ENCODE peak calls at places on chromosomes 5 and 9, in six cellular contexts. P is HepG2, E is HCT116, O is endothelial cell of umbilical vein, V is GM12878, B is GM23338. D is an unnamed sample.

GRCh38 chr9:126440938-126441337 is 114.3 kb downstream of the MVB12B start:
- DNase-seq in V (no peak), B (peak; percentile 41), P (no peak), E (no peak), O (no peak), D (no peak)

GRCh38 chr5:39547548-39548154 is 122.9 kb upstream of the DAB2 start:
- DNase-seq in P (peak; percentile 41), B (peak; percentile 74), E (peak; percentile 43), O (peak; percentile 85), V (no peak), D (peak; percentile 72)

GRCh38 chr9:114110180-114110579 is 11.1 kb upstream of the KIF12 start:
- DNase-seq in B (no peak), P (peak; percentile 65), O (no peak), V (no peak), E (no peak), D (no peak)

GRCh38 chr5:36570268-36570667 is 36.1 kb upstream of the SLC1A3 start:
- DNase-seq in B (no peak), V (no peak), P (no peak), O (no peak), E (no peak), D (no peak)

GRCh38 chr9:98419260-98419603 is 163.8 kb upstream of the TBC1D2 start:
- DNase-seq in P (no peak), O (no peak), V (no peak), B (no peak), E (no peak), D (no peak)

GRCh38 chr5:44332360-44332971 is 56.8 kb downstream of the FGF10 start:
- DNase-seq in V (no peak), O (peak; percentile 52), E (peak; percentile 39), P (peak; percentile 17), B (peak; percentile 94), D (peak; percentile 64)

GRCh38 chr9:5626727-5627634 is 1.9 kb upstream of the RIC1 start:
- DNase-seq in O (peak; percentile 79), V (peak; percentile 94), P (no peak), E (no peak), B (no peak), D (peak; percentile 95)

GRCh38 chr9:117644607-117645244 is 59.5 kb upstream of the TLR4 start:
- DNase-seq in E (peak; percentile 7), B (peak; percentile 85), V (peak; percentile 21), O (peak; percentile 86), P (peak; percentile 46), D (peak; percentile 34)

GRCh38 chr9:115289757-115290208 is 171.8 kb upstream of the TNC start:
- DNase-seq in V (no peak), O (no peak), P (no peak), B (no peak), E (no peak), D (peak; percentile 99)

GRCh38 chr5:81524015-81524414 is 130.1 kb upstream of the ACOT12 start:
- DNase-seq in B (no peak), V (no peak), E (no peak), P (no peak), O (no peak), D (no peak)

DNA sequence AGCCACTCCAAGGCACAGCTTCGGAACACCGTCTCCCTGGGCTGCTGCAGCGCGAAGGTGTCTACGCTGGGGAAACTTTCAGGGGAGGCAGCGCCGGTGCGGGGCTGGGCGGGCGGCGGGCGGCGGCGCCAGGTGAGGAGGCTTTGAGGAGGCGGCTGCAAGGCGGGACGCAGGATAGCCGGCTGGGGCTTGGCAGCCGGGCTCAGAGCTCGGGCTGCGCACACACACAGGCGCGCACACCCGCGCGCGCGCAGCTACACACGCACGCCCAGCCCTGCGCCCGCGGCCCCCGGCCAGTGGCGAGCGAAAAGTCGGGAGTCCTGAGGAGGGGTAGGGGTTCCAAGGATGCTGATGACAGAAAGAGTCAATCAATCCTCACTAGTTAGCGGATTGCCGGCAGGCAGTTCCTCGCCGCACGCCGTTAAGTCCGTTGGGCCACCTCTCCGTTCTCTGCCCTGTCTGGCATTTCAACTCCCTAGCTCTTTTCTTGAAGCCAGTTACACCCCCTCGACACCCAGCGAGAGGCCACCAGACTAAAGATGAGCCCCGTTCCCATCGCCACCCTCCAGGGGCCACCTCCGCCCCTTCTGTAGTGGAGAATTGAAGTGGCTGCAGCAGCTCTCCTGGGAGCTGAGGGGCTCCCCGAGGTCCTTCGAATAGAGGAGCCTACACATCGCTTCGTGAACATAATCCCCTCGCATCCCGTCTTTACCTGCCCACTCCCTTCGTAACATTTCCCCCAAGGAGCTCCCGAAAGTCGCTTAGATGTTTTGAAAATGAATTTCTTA is 1640.3 kb upstream of the C9orf72 start:
- DNase-seq in P (no peak), V (no peak), B (peak; percentile 79), O (no peak), E (no peak), D (no peak)
- TF ChIP-seq EZH2 in P (no peak), V (no peak), B (no peak), O (peak; percentile 45), E (no peak), D (no peak)

DNA sequence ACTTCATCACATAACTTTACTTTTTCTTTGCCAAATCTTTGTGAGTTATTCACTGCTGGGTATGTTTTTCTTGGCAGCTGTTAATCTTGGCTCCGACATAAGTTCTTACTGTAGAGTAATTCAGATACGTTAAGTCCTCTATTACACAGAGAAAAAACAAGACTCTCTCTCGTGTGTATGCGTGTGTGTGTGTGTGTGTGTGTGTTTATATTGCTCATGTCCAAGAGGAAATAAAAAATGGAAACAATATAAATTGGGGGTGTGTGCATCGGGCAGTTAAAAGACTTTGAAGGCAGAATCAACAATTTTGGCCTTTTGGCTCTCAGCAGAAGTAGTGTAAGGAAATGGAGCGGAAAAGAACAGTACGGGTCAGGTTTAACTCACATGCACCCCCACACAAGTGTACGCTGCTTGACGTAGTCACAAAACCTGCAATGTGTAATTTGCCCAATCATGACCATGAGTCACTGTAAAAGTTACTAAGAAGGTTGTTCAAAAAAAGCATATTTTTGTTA is 67.2 kb upstream of the IFNE start:
- DNase-seq in E (no peak), V (no peak), B (no peak), O (peak; percentile 100), P (no peak), D (no peak)
- TF ChIP-seq POLR2AphosphoS5 in E (no peak), V (no peak), B (no peak), O (peak; percentile 68), P (no peak), D (no peak)

DNA sequence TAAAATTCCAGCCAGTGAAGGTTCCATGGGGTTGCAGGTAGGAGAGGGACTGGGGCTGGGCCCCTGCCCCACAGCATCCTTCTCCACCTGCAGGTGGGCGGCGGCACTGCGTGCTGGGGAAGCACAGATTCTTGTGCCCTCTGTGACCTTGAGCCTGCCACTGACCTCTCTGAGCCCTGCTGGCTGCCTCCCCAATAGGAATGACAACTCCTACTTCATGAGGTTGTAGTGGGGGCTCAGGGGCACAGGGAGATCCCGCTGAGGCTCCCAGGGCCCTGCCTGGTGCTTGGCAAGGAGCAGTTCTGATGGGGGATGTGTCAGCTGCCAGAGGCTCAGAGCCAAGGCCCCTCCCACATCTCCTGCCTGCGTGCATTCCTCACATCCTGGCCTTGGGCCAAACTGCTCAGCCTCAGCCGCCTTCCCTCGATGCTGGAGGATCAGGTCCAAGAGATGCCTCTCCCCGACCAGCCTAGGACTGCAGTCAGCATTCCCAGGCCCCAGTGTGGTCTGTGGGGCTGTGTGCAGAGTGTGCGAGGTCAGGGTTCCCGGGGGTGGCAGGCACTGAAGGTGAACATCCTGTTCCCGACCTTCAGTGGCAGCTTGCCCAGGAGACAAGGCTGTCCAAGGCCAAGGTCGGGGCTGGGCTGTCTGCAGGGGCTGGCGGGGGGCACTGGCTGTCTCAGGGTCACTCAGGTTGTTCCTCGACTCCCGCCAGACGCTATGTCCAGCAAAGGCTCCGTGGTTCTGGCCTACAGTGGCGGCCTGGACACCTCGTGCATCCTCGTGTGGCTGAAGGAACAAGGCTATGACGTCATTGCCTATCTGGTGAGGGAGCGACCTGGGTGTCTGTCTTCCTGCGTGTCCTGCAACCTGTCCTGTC is 7.0 kb downstream of the ASS1 start:
- DNase-seq in V (no peak), B (peak; percentile 81), O (peak; percentile 93), P (peak; percentile 61), E (no peak), D (peak; percentile 73)
- TF ChIP-seq EZH2 in V (no peak), B (no peak), O (no peak), P (no peak), E (no peak), D (no peak)

GRCh38 chr9:1411826-1412225 is 361.7 kb downstream of the DMRT2 start:
- DNase-seq in V (no peak), P (no peak), O (no peak), E (no peak), B (no peak), D (no peak)
- TF ChIP-seq POLR2AphosphoS5 in V (no peak), P (no peak), O (no peak), E (no peak), B (no peak), D (no peak)

DNA sequence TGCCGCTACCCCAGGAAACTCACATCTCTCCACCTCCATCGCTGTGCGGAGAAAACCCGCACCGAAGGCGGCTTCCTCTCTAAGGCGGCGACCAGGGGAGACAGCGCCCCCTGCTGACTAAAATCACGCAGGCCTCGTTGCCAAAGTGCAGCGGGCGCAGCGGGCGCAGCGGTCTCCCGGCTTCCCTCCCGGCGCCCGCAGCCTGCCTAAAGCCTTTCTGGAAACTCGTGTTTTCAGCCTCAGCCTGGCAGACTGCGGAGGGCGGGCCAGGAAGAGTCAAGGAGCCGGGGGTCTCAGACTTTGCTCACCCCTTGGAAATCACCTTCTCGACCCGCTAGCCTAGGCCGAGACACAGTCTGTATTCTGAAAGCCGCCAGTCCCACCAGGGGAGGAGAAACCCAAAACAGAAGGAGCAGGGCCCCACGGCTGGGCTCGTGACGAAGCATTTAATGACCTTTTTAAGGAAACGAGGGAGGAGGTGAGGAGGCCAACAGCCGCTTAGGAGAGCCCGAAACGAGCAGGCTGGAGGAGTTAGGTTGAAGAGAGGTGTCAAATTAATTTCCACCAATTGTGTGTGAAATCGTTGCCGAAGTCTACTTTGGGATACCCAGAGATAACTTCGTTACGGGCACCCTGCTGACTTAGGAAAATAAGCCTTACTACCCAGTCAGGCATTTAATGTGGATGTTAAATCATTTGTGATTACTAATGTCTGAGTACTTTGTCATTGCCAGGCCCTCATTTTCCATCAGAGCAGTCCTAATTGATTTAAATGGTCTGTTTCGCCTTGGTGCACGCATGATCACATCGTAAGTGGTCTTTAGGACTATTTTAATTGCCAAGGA is 7.3 kb upstream of the FOXB2 start:
- DNase-seq in O (peak; percentile 54), E (peak; percentile 38), B (peak; percentile 92), P (peak; percentile 20), V (no peak), D (no peak)
- TF ChIP-seq EZH2 in O (peak; percentile 76), E (no peak), B (peak; percentile 59), P (no peak), V (no peak), D (peak; percentile 33)